ENCODE peak calls at places on chromosomes 4 and X, in ten cellular contexts. M is mesendoderm, T is pancreas, O is A549, I is iPS DF 6.9, X is cardiac fibroblast, B is HL-60, W is ovary, V is epithelial cell of esophagus, C is AG04449. S is an unnamed sample.

GRCh38 chrX:67543818-67544217 is at the start of gene AR:
- DNase-seq in M (peak; percentile 84), T (peak; percentile 43), O (peak; percentile 74), I (peak; percentile 22), X (peak; percentile 53), B (no peak), W (peak; percentile 77), V (no peak), C (no peak), S (no peak)

GRCh38 chr4:141425124-141425523 is 204.4 kb downstream of the ZNF330 start:
- DNase-seq in M (peak; percentile 1), T (no peak), O (peak; percentile 26), I (no peak), X (peak; percentile 81), B (no peak), W (no peak), V (peak; percentile 53), C (peak; percentile 73), S (peak; percentile 65)

GRCh38 chr4:77802406-77802805 is 16.8 kb downstream of the CNOT6L start:
- DNase-seq in M (no peak), T (no peak), O (no peak), I (no peak), X (no peak), B (no peak), W (no peak), V (no peak), C (no peak), S (no peak)

GRCh38 chr4:130233377-130234047 is 1137.6 kb downstream of the C4orf33 start:
- DNase-seq in M (no peak), T (no peak), O (no peak), I (no peak), X (peak; percentile 36), B (no peak), W (no peak), V (no peak), C (no peak), S (no peak)

GRCh38 chrX:143873343-143873742 is 10.5 kb upstream of the UBE2NL start:
- DNase-seq in M (no peak), T (no peak), O (no peak), I (no peak), X (peak; percentile 54), B (no peak), W (no peak), V (peak; percentile 60), C (no peak), S (no peak)

GRCh38 chrX:151818828-151819227 is 84.3 kb downstream of the CNGA2 start:
- DNase-seq in M (no peak), T (no peak), O (no peak), I (no peak), X (no peak), B (no peak), W (no peak), V (no peak), C (no peak), S (no peak)

GRCh38 chrX:74835566-74835965 is 89.7 kb downstream of the NEXMIF start:
- DNase-seq in M (peak; percentile 2), T (no peak), O (peak; percentile 9), I (no peak), X (no peak), B (no peak), W (no peak), V (peak; percentile 0), C (no peak), S (no peak)

GRCh38 chr4:163063891-163064290 is 102.8 kb downstream of the NAF1 start:
- DNase-seq in M (peak; percentile 11), T (no peak), O (peak; percentile 50), I (no peak), X (peak; percentile 70), B (no peak), W (no peak), V (peak; percentile 27), C (no peak), S (no peak)

GRCh38 chr4:158777423-158777822 is 8.6 kb downstream of the FNIP2 start:
- DNase-seq in M (no peak), T (no peak), O (no peak), I (no peak), X (peak; percentile 19), B (no peak), W (no peak), V (peak; percentile 22), C (no peak), S (no peak)

GRCh38 chr4:14309429-14309828 is 681.9 kb upstream of the BOD1L1 start:
- DNase-seq in M (peak; percentile 3), T (no peak), O (no peak), I (no peak), X (no peak), B (no peak), W (no peak), V (no peak), C (no peak), S (no peak)

GRCh38 chr4:9898596-9899345 is 117.3 kb downstream of the DRD5 start:
- DNase-seq in M (peak; percentile 92), T (no peak), O (peak; percentile 31), I (peak; percentile 57), X (peak; percentile 70), B (no peak), W (no peak), V (peak; percentile 79), C (no peak), S (no peak)

GRCh38 chr4:183751081-183751480 is 92.0 kb downstream of the TRAPPC11 start:
- DNase-seq in M (no peak), T (no peak), O (peak; percentile 2), I (no peak), X (no peak), B (no peak), W (no peak), V (no peak), C (no peak), S (no peak)
- H3K4me3 ChIP-seq in M (no peak overlapping the region), T (no peak overlapping the region), O (no peak overlapping the region), I (no peak overlapping the region), X (no peak overlapping the region), B (no peak overlapping the region), W (no peak overlapping the region), V (no peak overlapping the region), C (no peak overlapping the region), S (no peak overlapping the region)

GRCh38 chrX:107675823-107676555 is 47.7 kb downstream of the PRPS1 start:
- DNase-seq in M (no peak), T (no peak), O (no peak), I (no peak), X (peak; percentile 79), B (no peak), W (no peak), V (peak; percentile 46), C (no peak), S (no peak)

GRCh38 chrX:107676559-107677378 is 48.5 kb downstream of the PRPS1 start:
- DNase-seq in M (peak; percentile 59), T (peak; percentile 83), O (peak; percentile 88), I (no peak), X (peak; percentile 97), B (no peak), W (peak; percentile 81), V (peak; percentile 89), C (peak; percentile 47), S (peak; percentile 58)

GRCh38 chrX:107678957-107679740 is 50.8 kb downstream of the PRPS1 start:
- DNase-seq in M (no peak), T (no peak), O (peak; percentile 24), I (no peak), X (peak; percentile 95), B (no peak), W (peak; percentile 72), V (peak; percentile 64), C (no peak), S (no peak)

GRCh38 chrX:107675365-107675654 is 47.0 kb downstream of the PRPS1 start:
- DNase-seq in M (no peak), T (no peak), O (no peak), I (no peak), X (no peak), B (no peak), W (no peak), V (no peak), C (no peak), S (no peak)

GRCh38 chrX:107677501-107677901 is 49.2 kb downstream of the PRPS1 start:
- DNase-seq in M (peak; percentile 58), T (no peak), O (no peak), I (no peak), X (peak; percentile 49), B (no peak), W (no peak), V (peak; percentile 18), C (no peak), S (no peak)
- H3K4me3 ChIP-seq in M (no peak overlapping the region), T (no peak overlapping the region), O (peak overlapping the region; percentile 61), I (no peak overlapping the region), X (peak overlapping the region; percentile 1), B (no peak overlapping the region), W (peak overlapping the region; percentile 63), V (no peak overlapping the region), C (no peak overlapping the region), S (no peak overlapping the region)

DNA sequence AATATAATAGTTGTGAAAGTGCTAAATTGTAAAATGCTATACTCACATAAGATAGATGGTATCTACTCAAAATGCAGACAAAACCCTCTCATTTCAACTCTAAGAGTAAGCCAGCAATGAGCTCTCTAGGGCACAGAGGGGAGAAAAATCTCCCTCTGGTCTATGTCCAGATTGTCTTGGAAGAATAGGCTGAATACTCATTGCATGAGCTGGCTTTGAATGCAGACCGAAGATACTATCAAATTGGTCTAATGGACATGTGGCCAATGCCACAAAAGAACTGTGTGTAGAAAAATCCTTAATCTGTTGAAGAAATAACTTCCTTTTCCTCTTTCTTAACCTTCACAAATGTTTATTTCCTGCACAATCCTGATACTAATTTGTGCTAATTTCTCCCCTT is 3.5 kb downstream of the ZXDA start:
- DNase-seq in M (no peak), T (no peak), O (no peak), I (no peak), X (peak; percentile 73), B (no peak), W (no peak), V (no peak), C (peak; percentile 5), S (peak; percentile 21)
- H3K4me3 ChIP-seq in M (no peak overlapping the region), T (no peak overlapping the region), O (no peak overlapping the region), I (no peak overlapping the region), X (no peak overlapping the region), B (no peak overlapping the region), W (no peak overlapping the region), V (no peak overlapping the region), C (no peak overlapping the region), S (no peak overlapping the region)

GRCh38 chr4:121146530-121146929 is 17.6 kb downstream of the TNIP3 start:
- DNase-seq in M (no peak), T (no peak), O (no peak), I (no peak), X (peak; percentile 39), B (no peak), W (no peak), V (no peak), C (no peak), S (no peak)

GRCh38 chr4:121147923-121148443 is 16.1 kb downstream of the TNIP3 start:
- DNase-seq in M (no peak), T (no peak), O (no peak), I (no peak), X (no peak), B (no peak), W (no peak), V (no peak), C (no peak), S (peak; percentile 62)

GRCh38 chr4:121148621-121149020 is 15.5 kb downstream of the TNIP3 start:
- DNase-seq in M (no peak), T (no peak), O (no peak), I (no peak), X (no peak), B (no peak), W (no peak), V (no peak), C (no peak), S (no peak)

GRCh38 chr4:121150486-121150885 is 13.6 kb downstream of the TNIP3 start:
- DNase-seq in M (no peak), T (no peak), O (no peak), I (no peak), X (no peak), B (no peak), W (no peak), V (no peak), C (no peak), S (no peak)

GRCh38 chr4:121150003-121150402 is 14.1 kb downstream of the TNIP3 start:
- DNase-seq in M (no peak), T (no peak), O (no peak), I (no peak), X (no peak), B (no peak), W (no peak), V (no peak), C (peak; percentile 52), S (no peak)
- H3K4me3 ChIP-seq in M (no peak overlapping the region), T (no peak overlapping the region), O (no peak overlapping the region), I (no peak overlapping the region), X (no peak overlapping the region), B (no peak overlapping the region), W (no peak overlapping the region), V (no peak overlapping the region), C (no peak overlapping the region), S (no peak overlapping the region)

S was measured in AG09309.